ENCODE peak calls at places on chromosomes 1 and 21, in five cellular contexts. One of them, this sample, is unnamed.

GRCh38 chr1:119712342-119713038 is 756 bp downstream of the PHGDH start:
- DNase-seq in mammary epithelial cell: peak
- DNase-seq in HCT116: peak
- DNase-seq in endothelial cell of umbilical vein: peak
- DNase-seq in mesendoderm: peak
- DNase-seq in this sample: peak

GRCh38 chr1:201954263-201955008 is 867 bp upstream of the TIMM17A start:
- DNase-seq in endothelial cell of umbilical vein: no peak
- DNase-seq in mesendoderm: peak
- DNase-seq in mammary epithelial cell: no peak
- DNase-seq in HCT116: no peak
- DNase-seq in this sample: no peak

GRCh38 chr1:64539279-64539678 is 69.3 kb downstream of the CACHD1 start:
- DNase-seq in HCT116: no peak
- DNase-seq in mammary epithelial cell: no peak
- DNase-seq in endothelial cell of umbilical vein: peak
- DNase-seq in mesendoderm: no peak
- DNase-seq in this sample: no peak

GRCh38 chr1:201536542-201536941 is 2.4 kb upstream of the NAV1 start:
- DNase-seq in mesendoderm: no peak
- DNase-seq in mammary epithelial cell: peak
- DNase-seq in endothelial cell of umbilical vein: no peak
- DNase-seq in HCT116: peak
- DNase-seq in this sample: peak

GRCh38 chr1:39615086-39615662 is 24.3 kb downstream of the HEYL start:
- DNase-seq in HCT116: no peak
- DNase-seq in mesendoderm: peak
- DNase-seq in mammary epithelial cell: no peak
- DNase-seq in endothelial cell of umbilical vein: no peak
- DNase-seq in this sample: no peak

GRCh38 chr1:173095632-173096031 is 44.9 kb upstream of the TNFSF18 start:
- DNase-seq in mesendoderm: no peak
- DNase-seq in endothelial cell of umbilical vein: no peak
- DNase-seq in mammary epithelial cell: peak
- DNase-seq in HCT116: no peak
- DNase-seq in this sample: peak

GRCh38 chr1:62198781-62199125 is 4.1 kb downstream of the L1TD1 start:
- DNase-seq in mesendoderm: peak
- DNase-seq in endothelial cell of umbilical vein: no peak
- DNase-seq in mammary epithelial cell: no peak
- DNase-seq in HCT116: no peak
- DNase-seq in this sample: peak

GRCh38 chr1:46190539-46190938 is 7.7 kb downstream of the POMGNT1 start:
- DNase-seq in mesendoderm: no peak
- DNase-seq in HCT116: no peak
- DNase-seq in mammary epithelial cell: peak
- DNase-seq in endothelial cell of umbilical vein: no peak
- DNase-seq in this sample: no peak

GRCh38 chr1:3070654-3071506 is 1.9 kb downstream of the PRDM16 start:
- DNase-seq in endothelial cell of umbilical vein: no peak
- DNase-seq in mammary epithelial cell: no peak
- DNase-seq in HCT116: no peak
- DNase-seq in mesendoderm: no peak
- DNase-seq in this sample: no peak

GRCh38 chr1:175154595-175155472 is 37.7 kb downstream of the KIAA0040 start:
- DNase-seq in mesendoderm: peak
- DNase-seq in HCT116: peak
- DNase-seq in mammary epithelial cell: peak
- DNase-seq in endothelial cell of umbilical vein: peak
- DNase-seq in this sample: peak

GRCh38 chr1:171212607-171213347 is 27.7 kb downstream of the FMO2 start:
- DNase-seq in mammary epithelial cell: no peak
- DNase-seq in HCT116: no peak
- DNase-seq in endothelial cell of umbilical vein: no peak
- DNase-seq in mesendoderm: no peak
- DNase-seq in this sample: no peak

GRCh38 chr1:231571904-231572303 is 43.4 kb downstream of the TSNAX start:
- DNase-seq in mesendoderm: no peak
- DNase-seq in mammary epithelial cell: peak
- DNase-seq in HCT116: no peak
- DNase-seq in endothelial cell of umbilical vein: peak
- DNase-seq in this sample: no peak

GRCh38 chr21:36883532-36884486 is 82.7 kb downstream of the HLCS start:
- DNase-seq in mesendoderm: no peak
- DNase-seq in HCT116: no peak
- DNase-seq in mammary epithelial cell: no peak
- DNase-seq in endothelial cell of umbilical vein: no peak
- DNase-seq in this sample: peak

GRCh38 chr1:232952514-232953175 is 2.2 kb downstream of the NTPCR start:
- DNase-seq in mesendoderm: peak
- DNase-seq in HCT116: peak
- DNase-seq in endothelial cell of umbilical vein: peak
- DNase-seq in mammary epithelial cell: peak
- DNase-seq in this sample: no peak

GRCh38 chr1:225757927-225758460 is 19.6 kb upstream of the SRP9 start:
- DNase-seq in mesendoderm: no peak
- DNase-seq in endothelial cell of umbilical vein: no peak
- DNase-seq in mammary epithelial cell: no peak
- DNase-seq in HCT116: no peak
- DNase-seq in this sample: no peak

GRCh38 chr1:9233241-9233941 is 1.2 kb upstream of the H6PD start:
- DNase-seq in endothelial cell of umbilical vein: peak
- DNase-seq in mesendoderm: no peak
- DNase-seq in HCT116: no peak
- DNase-seq in mammary epithelial cell: no peak
- DNase-seq in this sample: peak

GRCh38 chr1:186244825-186245224 is 130.2 kb downstream of the TPR start:
- DNase-seq in HCT116: no peak
- DNase-seq in mammary epithelial cell: no peak
- DNase-seq in mesendoderm: peak
- DNase-seq in endothelial cell of umbilical vein: no peak
- DNase-seq in this sample: no peak

GRCh38 chr1:30232288-30232899 is 491.0 kb downstream of the MATN1 start:
- DNase-seq in endothelial cell of umbilical vein: no peak
- DNase-seq in mammary epithelial cell: peak
- DNase-seq in HCT116: peak
- DNase-seq in mesendoderm: peak
- DNase-seq in this sample: no peak

GRCh38 chr1:12180903-12181302 is 14.1 kb downstream of the TNFRSF1B start:
- DNase-seq in mammary epithelial cell: no peak
- DNase-seq in HCT116: no peak
- DNase-seq in mesendoderm: no peak
- DNase-seq in endothelial cell of umbilical vein: no peak
- DNase-seq in this sample: no peak

GRCh38 chr1:210400043-210400840 is 71.5 kb downstream of the HHAT start:
- DNase-seq in HCT116: peak
- DNase-seq in endothelial cell of umbilical vein: peak
- DNase-seq in mammary epithelial cell: peak
- DNase-seq in mesendoderm: peak
- DNase-seq in this sample: peak

GRCh38 chr1:198700016-198700392 is 61.2 kb downstream of the PTPRC start:
- DNase-seq in mesendoderm: no peak
- DNase-seq in mammary epithelial cell: no peak
- DNase-seq in HCT116: no peak
- DNase-seq in endothelial cell of umbilical vein: no peak
- DNase-seq in this sample: no peak

GRCh38 chr21:36964832-36965719 is 1.4 kb downstream of the HLCS start:
- DNase-seq in HCT116: no peak
- DNase-seq in mesendoderm: peak
- DNase-seq in mammary epithelial cell: no peak
- DNase-seq in endothelial cell of umbilical vein: no peak
- DNase-seq in this sample: no peak

GRCh38 chr1:90795396-90795795 is 78.3 kb upstream of the BARHL2 start:
- DNase-seq in endothelial cell of umbilical vein: no peak
- DNase-seq in mesendoderm: no peak
- DNase-seq in mammary epithelial cell: no peak
- DNase-seq in HCT116: no peak
- DNase-seq in this sample: no peak

GRCh38 chr1:39900662-39901485 is 843 bp downstream of the MYCL start:
- DNase-seq in endothelial cell of umbilical vein: no peak
- DNase-seq in HCT116: no peak
- DNase-seq in mammary epithelial cell: peak
- DNase-seq in mesendoderm: peak
- DNase-seq in this sample: peak

GRCh38 chr1:165376041-165376810 is 19.7 kb upstream of the LMX1A start:
- DNase-seq in mesendoderm: peak
- DNase-seq in mammary epithelial cell: peak
- DNase-seq in endothelial cell of umbilical vein: peak
- DNase-seq in HCT116: no peak
- DNase-seq in this sample: peak

GRCh38 chr1:116432655-116433282 is 59.7 kb downstream of the ATP1A1 start:
- DNase-seq in endothelial cell of umbilical vein: no peak
- DNase-seq in HCT116: no peak
- DNase-seq in mammary epithelial cell: no peak
- DNase-seq in mesendoderm: no peak
- DNase-seq in this sample: no peak

GRCh38 chr1:205438213-205439158 is 16.6 kb upstream of the LEMD1 start:
- DNase-seq in mesendoderm: peak
- DNase-seq in endothelial cell of umbilical vein: peak
- DNase-seq in mammary epithelial cell: peak
- DNase-seq in HCT116: peak
- DNase-seq in this sample: peak

GRCh38 chr1:235157150-235157549 is 3.9 kb downstream of the RBM34 start:
- DNase-seq in mammary epithelial cell: no peak
- DNase-seq in endothelial cell of umbilical vein: no peak
- DNase-seq in HCT116: no peak
- DNase-seq in mesendoderm: no peak
- DNase-seq in this sample: no peak

GRCh38 chr1:181152892-181153633 is 64.6 kb downstream of the IER5 start:
- DNase-seq in mammary epithelial cell: no peak
- DNase-seq in mesendoderm: peak
- DNase-seq in HCT116: no peak
- DNase-seq in endothelial cell of umbilical vein: peak
- DNase-seq in this sample: peak
- H3K9ac ChIP-seq in mammary epithelial cell: no peak
- H3K9ac ChIP-seq in mesendoderm: no peak
- H3K9ac ChIP-seq in HCT116: no peak
- H3K9ac ChIP-seq in endothelial cell of umbilical vein: no peak
- H3K9ac ChIP-seq in this sample: peak

GRCh38 chr1:54408701-54409066 is 2.5 kb upstream of the SSBP3 start:
- DNase-seq in HCT116: no peak
- DNase-seq in mesendoderm: no peak
- DNase-seq in endothelial cell of umbilical vein: no peak
- DNase-seq in mammary epithelial cell: no peak
- DNase-seq in this sample: no peak

GRCh38 chr1:54407201-54407956 is 1.2 kb upstream of the SSBP3 start:
- DNase-seq in HCT116: peak
- DNase-seq in endothelial cell of umbilical vein: peak
- DNase-seq in mammary epithelial cell: peak
- DNase-seq in mesendoderm: peak
- DNase-seq in this sample: peak

GRCh38 chr1:54409156-54410142 is 3.3 kb upstream of the SSBP3 start:
- DNase-seq in endothelial cell of umbilical vein: no peak
- DNase-seq in mesendoderm: peak
- DNase-seq in HCT116: no peak
- DNase-seq in mammary epithelial cell: peak
- DNase-seq in this sample: no peak

GRCh38 chr1:54406339-54407181 is at the start of gene SSBP3:
- DNase-seq in mesendoderm: peak
- DNase-seq in HCT116: peak
- DNase-seq in endothelial cell of umbilical vein: peak
- DNase-seq in mammary epithelial cell: peak
- DNase-seq in this sample: peak

DNA sequence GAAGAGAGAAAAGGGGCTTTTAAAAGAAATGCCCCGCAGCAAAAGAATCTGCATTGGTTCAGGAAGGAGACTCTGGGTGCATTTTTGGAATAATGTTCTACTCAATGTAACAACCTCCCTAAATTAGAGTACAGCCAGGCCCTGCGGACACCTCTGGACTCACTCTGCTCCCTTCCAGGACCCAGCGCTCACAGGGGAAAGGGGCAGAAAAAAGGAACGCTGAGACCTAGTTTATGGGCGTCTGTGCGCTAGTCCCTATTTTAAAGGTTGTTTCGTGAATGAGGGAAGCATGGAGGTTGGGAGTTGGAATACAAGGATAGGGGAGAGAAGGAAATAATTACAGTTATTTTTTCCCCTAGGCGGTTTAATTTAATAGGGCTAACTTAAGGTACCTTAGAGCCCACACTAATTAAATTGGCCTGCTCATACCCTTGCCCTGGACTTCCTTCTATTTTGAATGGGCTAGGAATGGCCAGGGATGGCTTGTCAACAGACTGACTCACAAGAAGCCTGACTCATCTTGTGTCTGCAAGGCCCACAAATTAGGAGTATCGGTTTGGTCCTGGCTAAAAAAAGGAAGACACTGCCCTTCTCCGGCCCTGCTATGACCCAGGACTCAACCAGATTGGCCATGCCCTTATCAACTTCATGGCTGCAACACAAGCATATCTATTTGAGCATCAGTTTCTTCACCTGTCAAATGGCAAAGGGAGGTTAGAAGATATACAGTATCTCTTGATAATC is 1.9 kb upstream of the SSBP3 start:
- DNase-seq in mammary epithelial cell: peak
- DNase-seq in HCT116: peak
- DNase-seq in endothelial cell of umbilical vein: peak
- DNase-seq in mesendoderm: peak
- DNase-seq in this sample: peak
- H3K4me3 ChIP-seq in mammary epithelial cell: no peak
- H3K4me3 ChIP-seq in HCT116: peak
- H3K4me3 ChIP-seq in endothelial cell of umbilical vein: no peak
- H3K4me3 ChIP-seq in mesendoderm: no peak
- H3K4me3 ChIP-seq in this sample: peak

GRCh38 chr1:100036718-100037664 is 67.2 kb downstream of the SLC35A3 start:
- DNase-seq in mammary epithelial cell: peak
- DNase-seq in HCT116: no peak
- DNase-seq in endothelial cell of umbilical vein: peak
- DNase-seq in mesendoderm: peak
- DNase-seq in this sample: peak
- H3K9ac ChIP-seq in mammary epithelial cell: peak
- H3K9ac ChIP-seq in HCT116: peak
- H3K9ac ChIP-seq in endothelial cell of umbilical vein: peak
- H3K9ac ChIP-seq in mesendoderm: peak
- H3K9ac ChIP-seq in this sample: peak

GRCh38 chr1:47991187-47991586 is 6.0 kb downstream of the TRABD2B start:
- DNase-seq in mesendoderm: peak
- DNase-seq in endothelial cell of umbilical vein: no peak
- DNase-seq in mammary epithelial cell: peak
- DNase-seq in HCT116: peak
- DNase-seq in this sample: no peak
- H3K4me3 ChIP-seq in mesendoderm: no peak
- H3K4me3 ChIP-seq in endothelial cell of umbilical vein: no peak
- H3K4me3 ChIP-seq in mammary epithelial cell: no peak
- H3K4me3 ChIP-seq in HCT116: no peak
- H3K4me3 ChIP-seq in this sample: no peak